ENCODE peak calls at places on chromosomes 13 and 19, in five cellular contexts. S, Y, I, O and J are unnamed samples. For H3K36me3 and H3K27me3, the result is how much of the 10 kb centered on the place peaks cover.

GRCh38 chr19:6276447-6276846 is 3.3 kb downstream of the MLLT1 start:
- DNase-seq in S (no peak), Y (no peak), I (no peak), O (peak), J (peak)

GRCh38 chr19:49786432-49786831 is 19.6 kb downstream of the AP2A1 start:
- DNase-seq in S (no peak), Y (no peak), I (no peak), O (peak), J (peak)

GRCh38 chr19:46845959-46846459 is 4.6 kb downstream of the AP2S1 start:
- DNase-seq in S (no peak), Y (peak), I (no peak), O (peak), J (peak)

GRCh38 chr13:102355251-102355650 is 46.6 kb downstream of the FGF14 start:
- DNase-seq in S (no peak), Y (no peak), I (no peak), O (no peak), J (no peak)

GRCh38 chr19:13597625-13598024 is 91.3 kb upstream of the CACNA1A start:
- DNase-seq in S (peak), Y (no peak), I (peak), O (peak), J (peak)

GRCh38 chr19:18717601-18718000 is 34.1 kb downstream of the CRTC1 start:
- DNase-seq in S (no peak), Y (no peak), I (no peak), O (no peak), J (no peak)

GRCh38 chr19:18967358-18968146 is 26.5 kb upstream of the HOMER3 start:
- DNase-seq in S (no peak), Y (peak), I (no peak), O (peak), J (no peak)

GRCh38 chr13:104105418-104106355 is 1039.5 kb upstream of the SLC10A2 start:
- DNase-seq in S (no peak), Y (no peak), I (no peak), O (no peak), J (no peak)

GRCh38 chr13:75800545-75800944 is 164.4 kb downstream of the LMO7 start:
- DNase-seq in S (no peak), Y (no peak), I (no peak), O (no peak), J (no peak)

GRCh38 chr19:35211545-35212230 is 16.9 kb downstream of the FAM187B start:
- DNase-seq in S (peak), Y (peak), I (peak), O (peak), J (no peak)

GRCh38 chr13:51683537-51684050 is 99.3 kb downstream of the WDFY2 start:
- DNase-seq in S (no peak), Y (no peak), I (no peak), O (no peak), J (no peak)

GRCh38 chr19:44725251-44725650 is 23.3 kb upstream of the BCL3 start:
- DNase-seq in S (no peak), Y (peak), I (no peak), O (peak), J (peak)

GRCh38 chr19:17121736-17122293 is 46.2 kb downstream of the MYO9B start:
- DNase-seq in S (no peak), Y (no peak), I (no peak), O (peak), J (no peak)

GRCh38 chr19:38990949-38991697 is 15.6 kb upstream of the FBXO17 start:
- DNase-seq in S (no peak), Y (no peak), I (no peak), O (peak), J (no peak)

GRCh38 chr19:33809960-33810359 is 13.3 kb downstream of the KCTD15 start:
- DNase-seq in S (no peak), Y (peak), I (no peak), O (peak), J (no peak)

GRCh38 chr13:26679411-26679810 is 81.2 kb downstream of the GPR12 start:
- DNase-seq in S (no peak), Y (no peak), I (no peak), O (peak), J (no peak)

GRCh38 chr13:98821372-98822237 is 69.1 kb upstream of the SLC15A1 start:
- DNase-seq in S (no peak), Y (no peak), I (no peak), O (no peak), J (no peak)

GRCh38 chr13:59745395-59745788 is 418.3 kb downstream of the DIAPH3 start:
- DNase-seq in S (no peak), Y (no peak), I (no peak), O (peak), J (no peak)

GRCh38 chr19:52735734-52736133 is 890 bp upstream of the ZNF611 start:
- DNase-seq in S (peak), Y (peak), I (no peak), O (peak), J (peak)

GRCh38 chr19:17803264-17803896 is 8.4 kb downstream of the B3GNT3 start:
- DNase-seq in S (peak), Y (peak), I (peak), O (no peak), J (no peak)

GRCh38 chr19:17101686-17102628 is 26.4 kb downstream of the MYO9B start:
- DNase-seq in S (no peak), Y (no peak), I (no peak), O (peak), J (no peak)

GRCh38 chr13:100269837-100270236 is 180.9 kb downstream of the PCCA start:
- DNase-seq in S (no peak), Y (no peak), I (no peak), O (no peak), J (no peak)

GRCh38 chr19:55939206-55939605 is 7.1 kb upstream of the NLRP13 start:
- DNase-seq in S (no peak), Y (no peak), I (no peak), O (no peak), J (no peak)

GRCh38 chr13:41267106-41267505 is 3.7 kb upstream of the MTRF1 start:
- DNase-seq in S (no peak), Y (no peak), I (peak), O (no peak), J (no peak)

GRCh38 chr13:107329991-107330390 is 762.1 kb upstream of the ARGLU1 start:
- DNase-seq in S (no peak), Y (no peak), I (no peak), O (no peak), J (no peak)

GRCh38 chr13:33634526-33635111 is 183.3 kb upstream of the RFC3 start:
- DNase-seq in S (no peak), Y (no peak), I (no peak), O (peak), J (no peak)

GRCh38 chr19:48390188-48391099 is 907 bp downstream of the KDELR1 start:
- DNase-seq in S (peak), Y (peak), I (peak), O (peak), J (peak)

GRCh38 chr13:33577037-33577436 is 240.9 kb upstream of the RFC3 start:
- DNase-seq in S (no peak), Y (no peak), I (no peak), O (no peak), J (no peak)

GRCh38 chr19:16367269-16367683 is 42.6 kb downstream of the KLF2 start:
- DNase-seq in S (peak), Y (peak), I (peak), O (peak), J (no peak)

GRCh38 chr13:84303035-84303434 is 420.8 kb upstream of the SLITRK1 start:
- DNase-seq in S (no peak), Y (no peak), I (no peak), O (no peak), J (no peak)

GRCh38 chr19:58117841-58118575 is 20.0 kb upstream of the ZSCAN18 start:
- DNase-seq in S (no peak), Y (no peak), I (no peak), O (peak), J (peak)

GRCh38 chr19:58123354-58123753 is 25.3 kb upstream of the ZSCAN18 start:
- DNase-seq in S (no peak), Y (no peak), I (no peak), O (no peak), J (no peak)

GRCh38 chr19:58118979-58119733 is 21.1 kb upstream of the ZSCAN18 start:
- DNase-seq in S (no peak), Y (no peak), I (no peak), O (no peak), J (no peak)
- H3K4me3 ChIP-seq in S (no peak), Y (no peak), I (no peak), O (no peak), J (no peak)

DNA sequence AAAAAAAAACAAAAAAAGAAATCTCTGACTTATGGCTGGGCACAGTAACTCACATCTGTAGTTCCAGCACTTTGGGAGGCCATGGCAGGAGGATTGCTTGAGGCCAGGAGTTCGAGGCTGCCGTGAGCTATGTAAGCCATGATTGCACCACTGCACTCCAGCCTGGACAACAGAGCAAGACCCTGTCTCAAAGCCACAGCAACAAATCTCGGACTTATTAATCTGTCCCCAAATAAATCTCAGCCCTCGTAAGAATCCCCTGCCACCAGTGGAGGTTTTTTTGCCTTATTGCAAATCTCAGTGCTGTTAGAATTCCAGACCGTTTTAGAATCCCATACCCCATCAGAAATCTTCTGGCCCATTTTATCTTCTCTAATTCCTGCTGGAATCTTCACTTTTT is 4.9 kb downstream of the SHKBP1 start:
- DNase-seq in S (no peak), Y (no peak), I (no peak), O (peak), J (no peak)
- H3K36me3 ChIP-seq in S (half or more), Y (under half), I (under half), O (under half), J (under half)

GRCh38 chr19:1518471-1518870 is 5.4 kb upstream of the PLK5 start:
- DNase-seq in S (no peak), Y (no peak), I (no peak), O (peak), J (no peak)
- H3K27me3 ChIP-seq in S (under half), Y (under half), I (under half), O (under half), J (under half)

GRCh38 chr19:4388171-4389063 is 11.9 kb downstream of the SH3GL1 start:
- DNase-seq in S (no peak), Y (no peak), I (no peak), O (peak), J (peak)
- H3K4me3 ChIP-seq in S (no peak), Y (no peak), I (no peak), O (no peak), J (no peak)

GRCh38 chr13:49829715-49830114 is 37.2 kb upstream of the KPNA3 start:
- DNase-seq in S (no peak), Y (no peak), I (no peak), O (no peak), J (no peak)
- H3K36me3 ChIP-seq in S (under half), Y (under half), I (under half), O (under half), J (under half)